ENCODE peak calls at places on chromosomes 3 and 15, in four cellular contexts. One of them, this sample, is unnamed.
A peak's percentile ranks its signal among the peaks of the same experiment; 100 is the strongest.

GRCh38 chr15:62334581-62334980 is 169.5 kb upstream of the C2CD4B start:
- DNase-seq in skeletal muscle cell: no peak
- DNase-seq in central memory CD4-positive, alpha-beta T cell: no peak
- DNase-seq in cardiac fibroblast: no peak
- DNase-seq in this sample: no peak

GRCh38 chr3:28667646-28668376 is 319.2 kb upstream of the AZI2 start:
- DNase-seq in skeletal muscle cell: peak; percentile 6
- DNase-seq in central memory CD4-positive, alpha-beta T cell: no peak
- DNase-seq in cardiac fibroblast: peak; percentile 74
- DNase-seq in this sample: peak; percentile 15

GRCh38 chr15:73941044-73941443 is 14.8 kb downstream of the LOXL1 start:
- DNase-seq in skeletal muscle cell: peak; percentile 95
- DNase-seq in central memory CD4-positive, alpha-beta T cell: no peak
- DNase-seq in cardiac fibroblast: peak; percentile 99
- DNase-seq in this sample: peak; percentile 75

GRCh38 chr15:69300129-69300588 is 1.4 kb downstream of the PAQR5 start:
- DNase-seq in skeletal muscle cell: no peak
- DNase-seq in central memory CD4-positive, alpha-beta T cell: no peak
- DNase-seq in cardiac fibroblast: no peak
- DNase-seq in this sample: no peak

GRCh38 chr3:132006605-132007204 is 28.1 kb downstream of the CPNE4 start:
- DNase-seq in skeletal muscle cell: peak; percentile 13
- DNase-seq in central memory CD4-positive, alpha-beta T cell: no peak
- DNase-seq in cardiac fibroblast: peak; percentile 62
- DNase-seq in this sample: no peak

GRCh38 chr15:50828610-50829206 is 63.2 kb upstream of the SPPL2A start:
- DNase-seq in skeletal muscle cell: peak; percentile 84
- DNase-seq in central memory CD4-positive, alpha-beta T cell: no peak
- DNase-seq in cardiac fibroblast: peak; percentile 90
- DNase-seq in this sample: peak; percentile 76

GRCh38 chr15:22811640-22812039 is 25.2 kb downstream of the NIPA1 start:
- DNase-seq in skeletal muscle cell: no peak
- DNase-seq in central memory CD4-positive, alpha-beta T cell: no peak
- DNase-seq in cardiac fibroblast: peak; percentile 32
- DNase-seq in this sample: no peak

GRCh38 chr15:39434126-39434525 is 146.8 kb upstream of the THBS1 start:
- DNase-seq in skeletal muscle cell: no peak
- DNase-seq in central memory CD4-positive, alpha-beta T cell: no peak
- DNase-seq in cardiac fibroblast: no peak
- DNase-seq in this sample: no peak

GRCh38 chr3:195450731-195451229 is 8.0 kb upstream of the ACAP2 start:
- DNase-seq in skeletal muscle cell: peak; percentile 70
- DNase-seq in central memory CD4-positive, alpha-beta T cell: no peak
- DNase-seq in cardiac fibroblast: peak; percentile 87
- DNase-seq in this sample: no peak

GRCh38 chr3:84136425-84136824 is 822.4 kb upstream of the CADM2 start:
- DNase-seq in skeletal muscle cell: no peak
- DNase-seq in central memory CD4-positive, alpha-beta T cell: no peak
- DNase-seq in cardiac fibroblast: no peak
- DNase-seq in this sample: no peak

This sample was measured in non-pigmented ciliary epithelial cell.